ENCODE peak calls at places on chromosomes 7 and 10, in nine cellular contexts. L, P, D, C, V, Y, R, I and U are unnamed samples.

GRCh38 chr7:100396421-100396982 is 23.2 kb downstream of the PILRA start:
- DNase-seq in L (peak), P (no peak), D (no peak), C (no peak), V (no peak), Y (no peak), R (no peak), I (no peak), U (no peak)

GRCh38 chr7:128053023-128053422 is 21.8 kb upstream of the LRRC4 start:
- DNase-seq in L (no peak), P (no peak), D (no peak), C (no peak), V (no peak), Y (no peak), R (no peak), I (peak), U (no peak)

GRCh38 chr10:69685426-69685801 is 55.4 kb downstream of the FAM241B start:
- DNase-seq in L (no peak), P (no peak), D (no peak), C (no peak), V (peak), Y (no peak), R (no peak), I (no peak), U (no peak)

GRCh38 chr10:132961-133898 is 2.0 kb upstream of the ZMYND11 start:
- DNase-seq in L (no peak), P (no peak), D (no peak), C (no peak), V (peak), Y (no peak), R (no peak), I (peak), U (no peak)

GRCh38 chr7:44973610-44974401 is 5.0 kb downstream of the MYO1G start:
- DNase-seq in L (no peak), P (no peak), D (no peak), C (no peak), V (no peak), Y (peak), R (no peak), I (no peak), U (no peak)

GRCh38 chr7:101854084-101854865 is 36.8 kb downstream of the CUX1 start:
- DNase-seq in L (no peak), P (no peak), D (no peak), C (no peak), V (no peak), Y (no peak), R (no peak), I (no peak), U (no peak)

GRCh38 chr7:26368542-26368941 is 76.9 kb downstream of the SNX10 start:
- DNase-seq in L (no peak), P (no peak), D (no peak), C (no peak), V (no peak), Y (no peak), R (no peak), I (no peak), U (no peak)

GRCh38 chr7:134737561-134738353 is 41.7 kb upstream of the CALD1 start:
- DNase-seq in L (peak), P (no peak), D (no peak), C (no peak), V (peak), Y (no peak), R (no peak), I (peak), U (no peak)

GRCh38 chr10:79068203-79068561 is 584 bp upstream of the ZMIZ1 start:
- DNase-seq in L (peak), P (no peak), D (no peak), C (no peak), V (no peak), Y (no peak), R (no peak), I (no peak), U (no peak)

GRCh38 chr10:60810437-60811182 is 32.3 kb downstream of the CDK1 start:
- DNase-seq in L (no peak), P (no peak), D (no peak), C (no peak), V (peak), Y (peak), R (no peak), I (peak), U (no peak)

GRCh38 chr7:88224596-88225275 is 4.9 kb upstream of the SRI start:
- DNase-seq in L (no peak), P (no peak), D (no peak), C (no peak), V (peak), Y (no peak), R (no peak), I (peak), U (no peak)

GRCh38 chr7:142196066-142196840 is 61.6 kb downstream of the PRSS58 start:
- DNase-seq in L (no peak), P (no peak), D (no peak), C (no peak), V (peak), Y (no peak), R (no peak), I (peak), U (no peak)

GRCh38 chr10:108601856-108602255 is 1321.5 kb downstream of the XPNPEP1 start:
- DNase-seq in L (no peak), P (no peak), D (no peak), C (no peak), V (peak), Y (no peak), R (no peak), I (peak), U (no peak)

GRCh38 chr10:33178026-33178755 is 156.3 kb downstream of the NRP1 start:
- DNase-seq in L (no peak), P (no peak), D (no peak), C (no peak), V (peak), Y (no peak), R (no peak), I (no peak), U (no peak)

GRCh38 chr10:1570652-1571051 is 166.7 kb downstream of the ADARB2 start:
- DNase-seq in L (no peak), P (no peak), D (peak), C (no peak), V (no peak), Y (no peak), R (no peak), I (no peak), U (no peak)

GRCh38 chr7:71733108-71733870 is 601.3 kb downstream of the GALNT17 start:
- DNase-seq in L (peak), P (peak), D (no peak), C (peak), V (peak), Y (peak), R (peak), I (peak), U (peak)

GRCh38 chr7:77982926-77983550 is 184.5 kb downstream of the PHTF2 start:
- DNase-seq in L (no peak), P (no peak), D (no peak), C (no peak), V (peak), Y (no peak), R (no peak), I (peak), U (no peak)

GRCh38 chr7:3399858-3400257 is 98.8 kb downstream of the SDK1 start:
- DNase-seq in L (no peak), P (no peak), D (no peak), C (no peak), V (peak), Y (no peak), R (no peak), I (peak), U (no peak)

GRCh38 chr10:74932648-74933047 is 106.2 kb downstream of the KAT6B start:
- DNase-seq in L (no peak), P (peak), D (no peak), C (no peak), V (no peak), Y (peak), R (no peak), I (no peak), U (no peak)

GRCh38 chr7:40520986-40521738 is 386.4 kb downstream of the SUGCT start:
- DNase-seq in L (no peak), P (no peak), D (no peak), C (no peak), V (no peak), Y (no peak), R (no peak), I (no peak), U (no peak)

GRCh38 chr7:124959676-124960075 is 30.1 kb upstream of the POT1 start:
- DNase-seq in L (no peak), P (no peak), D (no peak), C (no peak), V (peak), Y (no peak), R (no peak), I (no peak), U (no peak)

GRCh38 chr7:55405856-55406541 is 40.9 kb downstream of the LANCL2 start:
- DNase-seq in L (no peak), P (no peak), D (no peak), C (no peak), V (no peak), Y (peak), R (no peak), I (no peak), U (no peak)

GRCh38 chr7:103651558-103651957 is 205.6 kb upstream of the SLC26A5 start:
- DNase-seq in L (no peak), P (no peak), D (no peak), C (no peak), V (no peak), Y (no peak), R (no peak), I (no peak), U (no peak)

GRCh38 chr7:55132890-55133551 is 114.2 kb downstream of the EGFR start:
- DNase-seq in L (no peak), P (no peak), D (peak), C (no peak), V (peak), Y (peak), R (peak), I (peak), U (peak)

GRCh38 chr7:13104128-13104527 is 416.7 kb downstream of the ARL4A start:
- DNase-seq in L (no peak), P (no peak), D (no peak), C (no peak), V (no peak), Y (no peak), R (no peak), I (no peak), U (no peak)

GRCh38 chr10:58957517-58957916 is 218.9 kb upstream of the PHYHIPL start:
- DNase-seq in L (no peak), P (no peak), D (no peak), C (no peak), V (no peak), Y (no peak), R (no peak), I (no peak), U (no peak)

GRCh38 chr7:23472974-23473847 is 2.9 kb upstream of the IGF2BP3 start:
- DNase-seq in L (no peak), P (no peak), D (no peak), C (no peak), V (no peak), Y (no peak), R (no peak), I (peak), U (no peak)

GRCh38 chr7:106317971-106318370 is 33.2 kb upstream of the NAMPT start:
- DNase-seq in L (no peak), P (no peak), D (no peak), C (no peak), V (peak), Y (no peak), R (no peak), I (peak), U (no peak)

GRCh38 chr7:36526720-36527548 is 137.3 kb downstream of the ANLN start:
- DNase-seq in L (no peak), P (no peak), D (no peak), C (no peak), V (peak), Y (no peak), R (peak), I (peak), U (peak)

GRCh38 chr7:7970620-7971307 is 2.2 kb downstream of the GLCCI1 start:
- DNase-seq in L (no peak), P (no peak), D (no peak), C (no peak), V (peak), Y (no peak), R (no peak), I (peak), U (no peak)

GRCh38 chr7:14380881-14381280 is 391.4 kb upstream of the ETV1 start:
- DNase-seq in L (no peak), P (no peak), D (no peak), C (no peak), V (no peak), Y (no peak), R (no peak), I (peak), U (no peak)

GRCh38 chr10:123674741-123675140 is 8.6 kb downstream of the GPR26 start:
- DNase-seq in L (no peak), P (no peak), D (no peak), C (no peak), V (no peak), Y (no peak), R (no peak), I (no peak), U (no peak)